ENCODE peak calls at places on chromosomes 1 and 21, in seven cellular contexts. L, N, K, D, M, H and A are unnamed samples.

GRCh38 chr1:84721152-84721551 is 30.9 kb upstream of the SSX2IP start:
- DNase-seq in H (no peak), M (no peak), N (no peak), K (no peak), D (no peak), L (no peak), A (no peak)

GRCh38 chr1:157852476-157852875 is 10.9 kb upstream of the CD5L start:
- DNase-seq in H (no peak), K (no peak), D (no peak), M (no peak), L (no peak), N (no peak), A (no peak)

GRCh38 chr1:15409400-15410222 is at the start of gene EFHD2:
- DNase-seq in K (peak), D (peak), N (peak), L (peak), M (peak), H (peak), A (peak)

GRCh38 chr1:169588785-169589485 is 2.7 kb upstream of the F5 start:
- DNase-seq in N (no peak), H (no peak), M (no peak), K (no peak), L (no peak), D (no peak), A (no peak)

GRCh38 chr1:23791434-23792047 is 596 bp downstream of the LYPLA2 start:
- DNase-seq in K (no peak), M (no peak), N (peak), H (no peak), L (no peak), D (no peak), A (no peak)

GRCh38 chr1:64856564-64856963 is 109.8 kb downstream of the JAK1 start:
- DNase-seq in M (no peak), H (peak), D (peak), K (no peak), L (no peak), N (peak), A (no peak)

GRCh38 chr1:165703648-165704047 is 5.3 kb upstream of the ALDH9A1 start:
- DNase-seq in M (no peak), N (no peak), K (no peak), H (no peak), L (no peak), D (no peak), A (no peak)

GRCh38 chr1:167373398-167373797 is 144.9 kb downstream of the CD247 start:
- DNase-seq in N (no peak), H (no peak), K (no peak), D (no peak), L (no peak), M (no peak), A (no peak)

GRCh38 chr21:36589352-36589971 is 109.5 kb upstream of the SIM2 start:
- DNase-seq in H (peak), M (no peak), N (peak), L (no peak), D (no peak), K (peak), A (peak)

GRCh38 chr1:61247881-61248752 is 165.8 kb downstream of the NFIA start:
- DNase-seq in D (no peak), M (no peak), N (no peak), K (no peak), L (no peak), H (no peak), A (no peak)

GRCh38 chr1:9009438-9010366 is 16.5 kb downstream of the SLC2A7 start:
- DNase-seq in N (peak), D (no peak), K (no peak), M (no peak), L (no peak), H (no peak), A (no peak)

GRCh38 chr21:33661146-33661545 is 18.8 kb downstream of the ITSN1 start:
- DNase-seq in L (no peak), D (no peak), N (no peak), H (no peak), M (no peak), K (no peak), A (no peak)

GRCh38 chr1:24536391-24536840 is 19.5 kb upstream of the NCMAP start:
- DNase-seq in K (no peak), L (no peak), M (peak), D (no peak), N (peak), H (peak), A (no peak)

GRCh38 chr21:45513003-45513706 is 29.1 kb downstream of the SLC19A1 start:
- DNase-seq in K (no peak), L (no peak), H (peak), N (peak), M (no peak), D (no peak), A (no peak)

GRCh38 chr1:6612641-6613360 is 730 bp upstream of the PHF13 start:
- DNase-seq in M (no peak), H (peak), L (no peak), D (peak), N (peak), K (peak), A (peak)

GRCh38 chr1:91816055-91816454 is 69.9 kb downstream of the TGFBR3 start:
- DNase-seq in K (no peak), M (no peak), L (no peak), N (no peak), H (no peak), D (no peak), A (no peak)

GRCh38 chr1:94636625-94637024 is 95.1 kb upstream of the F3 start:
- DNase-seq in M (no peak), K (no peak), H (no peak), N (no peak), D (no peak), L (no peak), A (no peak)

GRCh38 chr1:182615468-182616129 is 11.4 kb upstream of the RGS16 start:
- DNase-seq in K (peak), H (no peak), D (peak), L (peak), N (no peak), M (no peak), A (peak)

GRCh38 chr21:44927259-44927586 is 6.5 kb upstream of the ITGB2 start:
- DNase-seq in K (no peak), N (no peak), M (no peak), D (no peak), H (no peak), L (no peak), A (no peak)

GRCh38 chr1:230087034-230087721 is 20.1 kb downstream of the GALNT2 start:
- DNase-seq in D (no peak), M (no peak), N (no peak), H (no peak), K (no peak), L (no peak), A (no peak)

GRCh38 chr1:58908539-58909161 is 124.8 kb upstream of the JUN start:
- DNase-seq in L (no peak), D (no peak), H (no peak), N (no peak), K (no peak), M (no peak), A (no peak)

GRCh38 chr21:38533887-38534286 is 35.6 kb upstream of the ERG start:
- DNase-seq in K (no peak), H (no peak), N (no peak), D (no peak), L (no peak), M (no peak), A (no peak)

GRCh38 chr1:167717351-167717750 is 4.4 kb upstream of the MPZL1 start:
- DNase-seq in K (no peak), H (no peak), L (no peak), N (no peak), M (no peak), D (no peak), A (no peak)

GRCh38 chr1:18816808-18817207 is 42.7 kb downstream of the TAS1R2 start:
- DNase-seq in D (no peak), L (no peak), H (no peak), M (no peak), N (no peak), K (no peak), A (no peak)

GRCh38 chr1:236515443-236515958 is 8.3 kb upstream of the LGALS8 start:
- DNase-seq in H (no peak), N (no peak), M (no peak), K (no peak), L (no peak), D (no peak), A (no peak)

GRCh38 chr1:11759791-11760190 is 2.2 kb upstream of the C1orf167 start:
- DNase-seq in M (no peak), H (no peak), D (no peak), N (no peak), K (no peak), L (no peak), A (no peak)